ENCODE peak calls at places on chromosomes 16 and 17, in seven cellular contexts. Z is GM10248, S is AG10803, J is Peyer's patch, R is neural progenitor cell, H is heart right ventricle, U is HL-60. P is an unnamed sample.
A peak's percentile ranks its signal among the peaks of the same experiment; 100 is the strongest.

GRCh38 chr16:9141813-9142212 is 50.4 kb downstream of the HAPSTR1 start:
- DNase-seq in S (no peak), R (no peak), J (no peak), Z (no peak), U (no peak), H (no peak), P (no peak)

GRCh38 chr17:76901542-76902197 is 33.5 kb downstream of the MGAT5B start:
- DNase-seq in J (no peak), S (no peak), R (no peak), U (no peak), H (no peak), Z (no peak), P (no peak)

GRCh38 chr16:75644240-75645012 is 3.0 kb downstream of the KARS1 start:
- DNase-seq in Z (no peak), J (no peak), R (no peak), U (no peak), S (no peak), H (no peak), P (no peak)

GRCh38 chr16:68644715-68645493 is at the start of gene CDH3:
- DNase-seq in U (peak; percentile 6), H (no peak), S (no peak), J (peak; percentile 58), R (peak; percentile 78), Z (no peak), P (peak; percentile 85)

GRCh38 chr17:29178750-29179231 is 1.4 kb downstream of the MYO18A start:
- DNase-seq in J (peak; percentile 73), Z (no peak), R (no peak), S (no peak), H (no peak), U (no peak), P (no peak)

GRCh38 chr16:87068316-87068715 is 248.9 kb downstream of the C16orf95 start:
- DNase-seq in S (no peak), U (no peak), H (no peak), J (no peak), R (peak; percentile 45), Z (no peak), P (no peak)

GRCh38 chr17:37844158-37844976 is 79.8 kb upstream of the TBC1D3K start:
- DNase-seq in J (peak; percentile 82), R (peak; percentile 85), Z (peak; percentile 85), S (peak; percentile 53), H (peak; percentile 34), U (peak; percentile 62), P (peak; percentile 65)

GRCh38 chr17:80671823-80672105 is 127.1 kb downstream of the RPTOR start:
- DNase-seq in J (no peak), U (no peak), H (no peak), R (no peak), Z (no peak), S (no peak), P (no peak)

GRCh38 chr16:81586421-81586820 is 141.8 kb downstream of the CMIP start:
- DNase-seq in R (no peak), S (no peak), H (no peak), U (no peak), J (no peak), Z (no peak), P (no peak)

GRCh38 chr16:68275611-68276191 is 11.4 kb downstream of the SLC7A6 start:
- DNase-seq in J (peak; percentile 74), R (no peak), S (no peak), H (no peak), U (no peak), Z (peak; percentile 64), P (no peak)

GRCh38 chr17:82315703-82316358 is 1.6 kb downstream of the CD7 start:
- DNase-seq in S (no peak), Z (no peak), J (peak; percentile 74), U (no peak), R (peak; percentile 58), H (no peak), P (no peak)

GRCh38 chr16:84518804-84519341 is 14.4 kb upstream of the MEAK7 start:
- DNase-seq in Z (no peak), U (no peak), S (no peak), J (peak; percentile 78), H (no peak), R (no peak), P (no peak)

GRCh38 chr17:78875738-78876597 is 27.0 kb downstream of the CEP295NL start:
- DNase-seq in R (no peak), S (peak; percentile 42), H (no peak), U (no peak), Z (no peak), J (no peak), P (no peak)

GRCh38 chr16:48365601-48366164 is 19.5 kb downstream of the SIAH1 start:
- DNase-seq in R (peak; percentile 95), S (peak; percentile 87), U (peak; percentile 71), H (peak; percentile 91), J (peak; percentile 94), Z (peak; percentile 86), P (peak; percentile 75)
- TF ChIP-seq CTCF in R (peak; percentile 17), S (peak; percentile 14), U (no peak), H (no peak), J (no peak), Z (no peak), P (peak; percentile 25)

GRCh38 chr16:1571012-1571671 is 37.7 kb downstream of the TMEM204 start:
- DNase-seq in R (no peak), H (no peak), J (no peak), Z (no peak), S (no peak), U (no peak), P (no peak)
- TF ChIP-seq CTCF in R (no peak), H (no peak), J (no peak), Z (no peak), S (no peak), U (no peak), P (no peak)

GRCh38 chr16:2963611-2964415 is at the start of gene KREMEN2:
- DNase-seq in J (no peak), Z (peak; percentile 56), U (no peak), R (peak; percentile 79), S (no peak), H (no peak), P (no peak)
- TF ChIP-seq CTCF in J (no peak), Z (no peak), U (no peak), R (peak; percentile 42), S (no peak), H (no peak), P (no peak)

GRCh38 chr17:570403-570802 is 144.2 kb downstream of the VPS53 start:
- DNase-seq in S (no peak), Z (no peak), U (no peak), R (no peak), H (no peak), J (no peak), P (no peak)

GRCh38 chr17:571224-571623 is 143.4 kb downstream of the VPS53 start:
- DNase-seq in H (no peak), S (no peak), J (no peak), Z (no peak), U (no peak), R (no peak), P (no peak)

DNA sequence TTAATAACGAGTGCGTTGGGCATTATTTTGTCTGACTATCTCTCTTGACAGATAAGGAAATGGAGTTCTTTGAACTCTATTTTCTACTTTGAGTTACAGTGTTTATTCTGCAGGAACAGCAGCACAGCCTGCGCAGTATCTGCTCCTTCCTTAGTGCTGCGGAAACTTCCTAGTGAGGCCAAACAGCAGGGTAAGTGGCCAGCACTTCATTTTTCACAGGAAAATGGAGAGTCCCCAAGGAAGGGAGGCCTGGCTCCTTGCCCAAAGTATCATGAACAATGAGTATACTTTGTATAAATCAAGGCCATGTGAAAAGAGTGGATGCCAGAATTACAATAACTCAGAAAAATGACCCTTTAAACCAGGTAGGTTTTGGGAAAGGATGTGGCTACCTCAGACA is 140.6 kb downstream of the VPS53 start:
- DNase-seq in U (no peak), H (peak; percentile 86), S (no peak), J (no peak), R (no peak), Z (no peak), P (no peak)
- TF ChIP-seq CTCF in U (no peak), H (no peak), S (no peak), J (no peak), R (no peak), Z (no peak), P (no peak)

GRCh38 chr17:46788796-46789195 is 29.7 kb downstream of the WNT3 start:
- DNase-seq in S (no peak), U (no peak), H (no peak), R (peak; percentile 40), J (no peak), Z (no peak), P (no peak)

GRCh38 chr17:46791531-46791930 is 27.0 kb downstream of the WNT3 start:
- DNase-seq in H (no peak), U (no peak), J (no peak), R (no peak), Z (no peak), S (no peak), P (no peak)

GRCh38 chr17:46792071-46792470 is 26.4 kb downstream of the WNT3 start:
- DNase-seq in S (no peak), H (no peak), Z (no peak), R (no peak), U (no peak), J (no peak), P (no peak)

GRCh38 chr17:46789610-46790009 is 28.9 kb downstream of the WNT3 start:
- DNase-seq in J (no peak), U (no peak), S (no peak), Z (no peak), R (no peak), H (no peak), P (no peak)

GRCh38 chr17:46790216-46790615 is 28.3 kb downstream of the WNT3 start:
- DNase-seq in Z (no peak), J (no peak), U (no peak), R (no peak), S (no peak), H (no peak), P (no peak)
- TF ChIP-seq CTCF in Z (no peak), J (no peak), U (no peak), R (no peak), S (no peak), H (no peak), P (no peak)

DNA sequence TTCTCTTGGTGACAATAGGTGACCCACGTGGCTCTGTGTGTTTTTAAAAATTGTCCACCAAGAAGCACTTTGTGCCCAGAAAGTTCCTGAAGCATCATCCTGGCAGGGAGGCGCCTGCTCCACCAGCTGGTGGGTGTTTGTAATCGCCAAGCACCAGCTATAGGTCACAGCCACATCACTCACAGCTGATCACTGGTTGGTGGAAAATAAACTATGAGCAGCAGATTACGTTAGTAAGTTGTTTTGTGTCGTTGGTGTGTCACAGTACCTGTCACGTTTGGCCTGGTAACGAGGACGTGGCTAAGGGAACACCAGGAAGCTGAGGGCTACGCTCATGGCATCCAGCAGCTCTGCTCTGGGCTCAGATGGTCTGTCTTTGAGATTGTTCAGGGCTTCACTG is 10.1 kb downstream of the MRM3 start:
- DNase-seq in Z (no peak), J (no peak), U (no peak), R (no peak), H (no peak), S (no peak), P (no peak)
- TF ChIP-seq CTCF in Z (no peak), J (no peak), U (no peak), R (no peak), H (no peak), S (no peak), P (no peak)

P was measured in progenitor cell of endocrine pancreas.